ENCODE peak calls at places on chromosomes 6 and 20, in four cellular contexts. K is fibroblast of the conjunctiva, N is neural crest cell, X is heart left ventricle. B is an unnamed sample.

GRCh38 chr6:52839124-52840055 is 1.2 kb downstream of the GSTA5 start:
- DNase-seq in K (peak), N (peak), X (no peak), B (peak)

GRCh38 chr20:51631011-51631950 is 88.8 kb upstream of the NFATC2 start:
- DNase-seq in K (peak), N (no peak), X (peak), B (peak)

GRCh38 chr6:144469144-144469575 is 184.0 kb downstream of the UTRN start:
- DNase-seq in K (no peak), N (no peak), X (no peak), B (no peak)

GRCh38 chr20:21767739-21768223 is 62.3 kb downstream of the PAX1 start:
- DNase-seq in K (no peak), N (peak), X (no peak), B (no peak)

GRCh38 chr20:33124261-33124660 is 43.7 kb upstream of the BPIFA2 start:
- DNase-seq in K (no peak), N (no peak), X (no peak), B (no peak)

GRCh38 chr6:27138837-27139752 is 108.4 kb upstream of the PRSS16 start:
- DNase-seq in K (peak), N (peak), X (peak), B (peak)

GRCh38 chr20:24768977-24769675 is 179.9 kb upstream of the CST7 start:
- DNase-seq in K (no peak), N (no peak), X (no peak), B (no peak)

GRCh38 chr20:37305079-37305478 is 15.6 kb downstream of the MANBAL start:
- DNase-seq in K (no peak), N (no peak), X (no peak), B (no peak)

GRCh38 chr6:46655803-46656202 is 3.0 kb downstream of the SLC25A27 start:
- DNase-seq in K (no peak), N (peak), X (no peak), B (no peak)

GRCh38 chr6:10692965-10693538 is 1.4 kb downstream of the C6orf52 start:
- DNase-seq in K (no peak), N (no peak), X (no peak), B (no peak)

GRCh38 chr6:139290787-139291294 is 957 bp downstream of the TXLNB start:
- DNase-seq in K (peak), N (no peak), X (peak), B (peak)

GRCh38 chr6:167668019-167668753 is 158.5 kb upstream of the AFDN start:
- DNase-seq in K (no peak), N (no peak), X (no peak), B (no peak)

GRCh38 chr20:51579137-51579536 is 36.6 kb upstream of the NFATC2 start:
- DNase-seq in K (no peak), N (no peak), X (no peak), B (peak)

GRCh38 chr6:83868639-83869038 is 9.2 kb downstream of the CYB5R4 start:
- DNase-seq in K (peak), N (no peak), X (no peak), B (peak)

GRCh38 chr6:77814119-77814518 is 161.3 kb downstream of the MEI4 start:
- DNase-seq in K (no peak), N (no peak), X (no peak), B (no peak)

GRCh38 chr6:94052754-94053153 is 633.4 kb upstream of the EPHA7 start:
- DNase-seq in K (no peak), N (no peak), X (no peak), B (no peak)

GRCh38 chr20:17969276-17969883 is 562 bp downstream of the MGME1 start:
- DNase-seq in K (no peak), N (no peak), X (peak), B (no peak)

GRCh38 chr20:49593441-49594142 is 25.7 kb upstream of the PTGIS start:
- DNase-seq in K (no peak), N (no peak), X (no peak), B (no peak)

GRCh38 chr6:72953901-72954494 is 271.3 kb downstream of the KHDC1L start:
- DNase-seq in K (no peak), N (no peak), X (no peak), B (peak)

GRCh38 chr6:6220718-6221117 is 99.7 kb downstream of the F13A1 start:
- DNase-seq in K (no peak), N (no peak), X (no peak), B (no peak)

GRCh38 chr6:111995409-111995808 is 58.5 kb upstream of the CCN6 start:
- DNase-seq in K (peak), N (no peak), X (no peak), B (no peak)

GRCh38 chr6:123467437-123467836 is 169.3 kb downstream of the TRDN start:
- DNase-seq in K (no peak), N (no peak), X (no peak), B (no peak)

GRCh38 chr6:7261030-7261841 is 51.8 kb downstream of the SSR1 start:
- DNase-seq in K (peak), N (peak), X (peak), B (peak)

GRCh38 chr20:50191065-50191565 is 485 bp downstream of the CEBPB start:
- DNase-seq in K (no peak), N (no peak), X (peak), B (no peak)

GRCh38 chr20:16381444-16381843 is 191.8 kb downstream of the KIF16B start:
- DNase-seq in K (no peak), N (no peak), X (no peak), B (no peak)

GRCh38 chr20:56987992-56988391 is 278.4 kb downstream of the BMP7 start:
- DNase-seq in K (no peak), N (no peak), X (no peak), B (no peak)

GRCh38 chr6:133131621-133132020 is 109.5 kb upstream of the EYA4 start:
- DNase-seq in K (no peak), N (no peak), X (peak), B (no peak)